ENCODE peak calls at places on chromosomes 6 and 20, in five cellular contexts. Z is GF-D8, K is tibial nerve, S is choroid plexus epithelial cell, Y is SW 1271. X is an unnamed sample.

GRCh38 chr6:30259140-30260035 is 46.2 kb upstream of the TRIM26 start:
- DNase-seq in Z (no peak), K (peak; percentile 44), S (peak; percentile 78), Y (peak; percentile 66), X (peak; percentile 73)

GRCh38 chr6:88712243-88712936 is 251.0 kb downstream of the RNGTT start:
- DNase-seq in Z (no peak), K (no peak), S (no peak), Y (no peak), X (peak; percentile 17)

GRCh38 chr6:41209547-41209951 is 8.6 kb upstream of the TREML2 start:
- DNase-seq in Z (no peak), K (no peak), S (no peak), Y (no peak), X (no peak)

GRCh38 chr20:48180039-48180438 is 394.8 kb upstream of the SULF2 start:
- DNase-seq in Z (no peak), K (no peak), S (peak; percentile 33), Y (no peak), X (peak; percentile 54)

GRCh38 chr6:42928748-42929087 is 562 bp upstream of the CNPY3 start:
- DNase-seq in Z (no peak), K (no peak), S (no peak), Y (no peak), X (no peak)

GRCh38 chr20:49699200-49699992 is 14.3 kb downstream of the B4GALT5 start:
- DNase-seq in Z (no peak), K (no peak), S (peak; percentile 66), Y (peak; percentile 68), X (peak; percentile 75)

GRCh38 chr20:15976047-15976731 is 597.1 kb downstream of the KIF16B start:
- DNase-seq in Z (no peak), K (no peak), S (peak; percentile 1), Y (no peak), X (no peak)

GRCh38 chr6:87884203-87884602 is 163.4 kb upstream of the SPACA1 start:
- DNase-seq in Z (no peak), K (no peak), S (no peak), Y (no peak), X (no peak)

GRCh38 chr6:71349395-71349794 is 60.8 kb downstream of the OGFRL1 start:
- DNase-seq in Z (no peak), K (no peak), S (peak; percentile 67), Y (peak; percentile 57), X (no peak)

GRCh38 chr6:61909541-61909940 is 376.5 kb downstream of the KHDRBS2 start:
- DNase-seq in Z (no peak), K (no peak), S (no peak), Y (no peak), X (no peak)

GRCh38 chr20:58938541-58938940 is 42.5 kb upstream of the NELFCD start:
- DNase-seq in Z (peak; percentile 47), K (no peak), S (no peak), Y (no peak), X (no peak)

GRCh38 chr6:123575218-123575617 is 61.5 kb downstream of the TRDN start:
- DNase-seq in Z (no peak), K (no peak), S (no peak), Y (no peak), X (no peak)

GRCh38 chr6:85115876-85116275 is 334.0 kb upstream of the NT5E start:
- DNase-seq in Z (no peak), K (no peak), S (no peak), Y (no peak), X (no peak)

GRCh38 chr20:33301192-33301930 is 18.3 kb downstream of the BPIFB1 start:
- DNase-seq in Z (no peak), K (no peak), S (peak; percentile 41), Y (peak; percentile 60), X (peak; percentile 10)

GRCh38 chr6:105301072-105301503 is 101.8 kb downstream of the PREP start:
- DNase-seq in Z (no peak), K (no peak), S (peak; percentile 33), Y (no peak), X (no peak)

GRCh38 chr6:15627829-15628228 is 35.0 kb downstream of the DTNBP1 start:
- DNase-seq in Z (no peak), K (no peak), S (no peak), Y (no peak), X (no peak)

GRCh38 chr6:45472383-45472782 is 94.6 kb upstream of the SUPT3H start:
- DNase-seq in Z (no peak), K (peak; percentile 22), S (peak; percentile 90), Y (no peak), X (peak; percentile 64)

GRCh38 chr20:14406495-14406894 is 69.1 kb upstream of the FLRT3 start:
- DNase-seq in Z (no peak), K (no peak), S (peak; percentile 35), Y (peak; percentile 24), X (peak; percentile 50)

GRCh38 chr20:50399003-50399916 is 110.9 kb upstream of the PTPN1 start:
- DNase-seq in Z (no peak), K (no peak), S (no peak), Y (no peak), X (no peak)

GRCh38 chr20:45358282-45359068 is 4.5 kb upstream of the SYS1 start:
- DNase-seq in Z (peak; percentile 25), K (peak; percentile 81), S (peak; percentile 84), Y (no peak), X (peak; percentile 71)

GRCh38 chr20:63085087-63085861 is 78.5 kb upstream of the BHLHE23 start:
- DNase-seq in Z (no peak), K (no peak), S (no peak), Y (no peak), X (no peak)

GRCh38 chr20:35992713-35993335 is 24.4 kb downstream of the CNBD2 start:
- DNase-seq in Z (peak; percentile 7), K (no peak), S (peak; percentile 77), Y (peak; percentile 92), X (peak; percentile 52)

GRCh38 chr20:48750941-48751620 is 76.7 kb downstream of the PREX1 start:
- DNase-seq in Z (peak; percentile 68), K (no peak), S (no peak), Y (no peak), X (no peak)

GRCh38 chr6:37894585-37894984 is 75.1 kb downstream of the ZFAND3 start:
- DNase-seq in Z (no peak), K (no peak), S (no peak), Y (no peak), X (no peak)

GRCh38 chr6:134480593-134480992 is 162.7 kb upstream of the SGK1 start:
- DNase-seq in Z (no peak), K (no peak), S (no peak), Y (no peak), X (no peak)

GRCh38 chr6:41798901-41799300 is 11.4 kb downstream of the TOMM6 start:
- DNase-seq in Z (no peak), K (no peak), S (no peak), Y (no peak), X (no peak)

GRCh38 chr6:128073389-128073788 is 172.5 kb upstream of the THEMIS start:
- DNase-seq in Z (no peak), K (no peak), S (peak; percentile 37), Y (no peak), X (no peak)

GRCh38 chr6:34142599-34142998 is 3.3 kb downstream of the GRM4 start:
- DNase-seq in Z (no peak), K (no peak), S (no peak), Y (no peak), X (no peak)